ENCODE peak calls at places on chromosomes 12 and 14, in nine cellular contexts. M is SK-N-SH; T is endodermal cell; D is lung; B is upper lobe of right lung; S is CD4-positive, alpha-beta memory T cell; Q is AG04450; L is ovary; N is adrenal gland. W is an unnamed sample.

GRCh38 chr12:122886851-122887816 is 8.8 kb downstream of the VPS37B start:
- DNase-seq in N (no peak), D (no peak), M (no peak), L (no peak), Q (no peak), T (peak), B (no peak), S (no peak), W (no peak)

GRCh38 chr12:119710941-119711551 is 43.1 kb downstream of the PRKAB1 start:
- DNase-seq in L (no peak), D (peak), S (no peak), M (no peak), B (peak), T (no peak), Q (no peak), N (no peak), W (no peak)

GRCh38 chr14:103123128-103123633 is at the start of gene TNFAIP2:
- DNase-seq in Q (no peak), T (no peak), M (no peak), D (peak), S (no peak), L (peak), N (peak), B (peak), W (no peak)

GRCh38 chr14:29310757-29311156 is 544.2 kb downstream of the FOXG1 start:
- DNase-seq in M (no peak), T (no peak), Q (no peak), B (no peak), S (no peak), N (no peak), D (no peak), L (no peak), W (peak)

GRCh38 chr12:108846320-108846719 is 11.1 kb downstream of the SSH1 start:
- DNase-seq in B (no peak), Q (no peak), L (no peak), N (no peak), M (peak), D (no peak), S (no peak), T (no peak), W (no peak)

GRCh38 chr12:109927622-109928021 is 27.5 kb downstream of the TCHP start:
- DNase-seq in T (peak), M (peak), B (no peak), S (peak), Q (no peak), N (no peak), L (no peak), D (no peak), W (no peak)

GRCh38 chr14:100303179-100303578 is 3.1 kb downstream of the SLC25A29 start:
- DNase-seq in S (no peak), B (no peak), N (no peak), T (peak), M (peak), D (no peak), L (no peak), Q (no peak), W (no peak)

GRCh38 chr14:34110531-34110930 is 159.7 kb upstream of the EGLN3 start:
- DNase-seq in M (no peak), S (no peak), T (no peak), D (no peak), Q (no peak), N (no peak), L (no peak), B (no peak), W (no peak)

GRCh38 chr12:28710882-28711281 is 438.2 kb upstream of the FAR2 start:
- DNase-seq in S (no peak), B (no peak), D (no peak), N (no peak), L (no peak), T (no peak), Q (peak), M (no peak), W (peak)

GRCh38 chr12:104358353-104359003 is 54.9 kb downstream of the EID3 start:
- DNase-seq in B (peak), Q (no peak), L (peak), S (peak), D (peak), T (peak), N (peak), M (peak), W (no peak)

GRCh38 chr14:63852817-63853730 is at the start of gene SYNE2:
- DNase-seq in D (peak), Q (no peak), T (peak), S (peak), L (peak), B (peak), M (peak), N (peak), W (no peak)

GRCh38 chr14:37172024-37172869 is at the start of gene SLC25A21:
- DNase-seq in Q (peak), D (peak), M (no peak), S (no peak), N (peak), B (peak), T (peak), L (peak), W (peak)

GRCh38 chr12:76866726-76867125 is 12.1 kb downstream of the CSRP2 start:
- DNase-seq in T (peak), Q (no peak), S (no peak), B (no peak), L (no peak), M (no peak), N (no peak), D (no peak), W (peak)

GRCh38 chr12:70543444-70543843 is 93.8 kb downstream of the PTPRB start:
- DNase-seq in S (no peak), L (no peak), N (peak), M (no peak), Q (peak), T (peak), B (no peak), D (no peak), W (peak)

GRCh38 chr12:78584695-78585094 is 279.9 kb upstream of the SYT1 start:
- DNase-seq in D (no peak), N (no peak), B (no peak), S (no peak), L (no peak), T (peak), Q (no peak), M (no peak), W (no peak)

GRCh38 chr12:25692115-25693035 is 139.3 kb upstream of the LMNTD1 start:
- DNase-seq in N (peak), L (no peak), T (no peak), B (no peak), Q (no peak), S (no peak), D (no peak), M (no peak), W (peak)

GRCh38 chr12:4355843-4356327 is 23.6 kb downstream of the FGF23 start:
- DNase-seq in N (peak), S (no peak), D (no peak), T (peak), Q (no peak), M (peak), L (no peak), B (no peak), W (no peak)

GRCh38 chr14:95157987-95158712 is 821 bp upstream of the DICER1 start:
- DNase-seq in D (no peak), N (no peak), M (no peak), B (no peak), L (peak), S (no peak), Q (no peak), T (no peak), W (no peak)

GRCh38 chr14:70808023-70808401 is 1.3 kb downstream of the MAP3K9 start:
- DNase-seq in Q (no peak), T (no peak), M (peak), B (peak), N (peak), L (no peak), D (peak), S (peak), W (no peak)

GRCh38 chr12:85441025-85441424 is 161.0 kb downstream of the ALX1 start:
- DNase-seq in S (no peak), N (no peak), D (no peak), B (no peak), T (no peak), L (no peak), Q (no peak), M (no peak), W (no peak)

GRCh38 chr12:20808521-20808920 is 2.0 kb upstream of the SLCO1B3 start:
- DNase-seq in S (no peak), D (no peak), N (no peak), L (no peak), B (no peak), Q (no peak), T (no peak), M (no peak), W (no peak)

GRCh38 chr14:49875640-49876198 is 17.2 kb upstream of the ARF6 start:
- DNase-seq in D (peak), Q (no peak), S (no peak), N (no peak), T (no peak), M (no peak), L (no peak), B (no peak), W (no peak)

GRCh38 chr12:15662303-15662980 is 126.7 kb downstream of the EPS8 start:
- DNase-seq in M (no peak), L (no peak), Q (peak), D (no peak), T (no peak), B (no peak), S (no peak), N (no peak), W (peak)

GRCh38 chr12:8946733-8947132 is 2.7 kb downstream of the M6PR start:
- DNase-seq in M (no peak), D (no peak), T (no peak), Q (no peak), S (no peak), L (no peak), B (no peak), N (no peak), W (no peak)
- H3K4me3 ChIP-seq in M (no peak), D (no peak), T (no peak), Q (no peak), S (no peak), L (no peak), B (no peak), N (no peak), W (no peak)

GRCh38 chr14:90454041-90455000 is 57.5 kb downstream of the CALM1 start:
- DNase-seq in N (peak), S (no peak), M (peak), T (peak), L (peak), Q (peak), D (peak), B (peak), W (no peak)
- H3K4me3 ChIP-seq in N (no peak), S (no peak), M (peak), T (peak), L (no peak), Q (peak), D (no peak), B (peak), W (no peak)

GRCh38 chr12:6960291-6961277 is 9.4 kb downstream of the PTPN6 start:
- DNase-seq in D (no peak), S (no peak), B (peak), T (peak), L (peak), M (peak), N (peak), Q (no peak), W (no peak)

GRCh38 chr12:6963016-6963731 is 7.3 kb downstream of the PHB2 start:
- DNase-seq in T (peak), B (peak), D (peak), M (peak), S (no peak), L (peak), N (peak), Q (no peak), W (no peak)

GRCh38 chr12:6962285-6963015 is 8.0 kb downstream of the PHB2 start:
- DNase-seq in Q (no peak), M (peak), S (no peak), L (peak), B (peak), T (no peak), N (peak), D (peak), W (no peak)

GRCh38 chr12:6961278-6961694 is 9.2 kb downstream of the PHB2 start:
- DNase-seq in N (peak), S (peak), T (peak), Q (no peak), L (peak), M (peak), D (peak), B (peak), W (no peak)

DNA sequence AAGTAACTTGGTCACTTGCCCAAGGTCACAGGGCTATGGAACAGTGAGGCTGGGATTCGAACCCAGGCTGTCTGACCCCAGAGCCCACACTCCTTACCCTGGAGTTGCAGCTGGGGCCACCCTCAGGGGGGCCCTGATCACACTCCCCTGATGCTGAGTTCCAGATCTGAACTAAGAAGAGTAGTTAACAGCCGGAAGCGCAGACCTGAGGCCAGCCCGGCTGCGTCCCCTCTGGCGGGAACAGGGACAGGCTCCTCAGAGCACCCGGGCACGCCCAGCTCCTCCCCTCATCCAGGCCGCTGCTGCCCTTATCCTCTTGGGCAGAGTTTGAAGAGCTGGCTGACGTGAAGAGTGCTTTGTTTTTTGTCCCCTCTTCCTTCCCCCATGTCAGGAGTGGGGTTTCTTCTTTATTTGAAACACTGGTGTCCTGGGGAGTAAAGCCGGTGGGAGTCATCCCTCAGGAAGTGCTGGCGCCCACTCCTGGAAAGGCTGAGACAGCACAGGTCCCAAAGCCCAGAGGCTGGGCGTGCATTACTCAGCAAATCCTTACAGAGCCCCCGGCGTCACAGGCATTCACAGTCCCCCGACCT is 8.7 kb downstream of the PHB2 start:
- DNase-seq in M (peak), L (peak), Q (no peak), N (peak), T (peak), B (peak), S (peak), D (peak), W (no peak)
- H3K4me3 ChIP-seq in M (no peak), L (peak), Q (no peak), N (no peak), T (no peak), B (peak), S (peak), D (no peak), W (no peak)

DNA sequence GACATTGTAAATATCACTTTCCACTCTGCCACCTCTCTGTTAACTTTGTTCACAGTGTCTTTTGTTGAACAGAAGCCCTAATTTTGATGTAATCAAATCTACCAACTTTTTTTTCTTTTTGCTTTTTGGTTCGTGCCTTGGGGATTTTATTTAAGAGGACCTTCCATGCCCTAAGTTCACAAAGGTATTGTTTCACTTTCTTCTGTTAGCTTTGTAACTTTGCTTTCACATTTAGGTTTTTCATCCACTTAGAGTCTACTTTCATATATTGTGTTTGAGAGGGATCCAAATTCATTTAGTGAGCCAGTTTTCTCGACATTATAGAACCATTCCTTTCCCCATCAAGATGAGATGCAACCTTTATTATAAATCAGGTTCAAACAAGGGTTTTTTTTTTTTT is 275.7 kb upstream of the CRY1 start:
- DNase-seq in N (no peak), L (no peak), M (no peak), D (no peak), B (no peak), T (no peak), Q (no peak), S (no peak), W (no peak)
- H3K4me3 ChIP-seq in N (no peak), L (no peak), M (no peak), D (no peak), B (no peak), T (no peak), Q (no peak), S (peak), W (no peak)

GRCh38 chr12:42023733-42024494 is 120.8 kb downstream of the GXYLT1 start:
- DNase-seq in B (peak), T (peak), D (peak), Q (peak), L (peak), M (peak), S (peak), N (peak), W (peak)
- H3K4me3 ChIP-seq in B (peak), T (peak), D (no peak), Q (peak), L (peak), M (peak), S (peak), N (no peak), W (peak)

DNA sequence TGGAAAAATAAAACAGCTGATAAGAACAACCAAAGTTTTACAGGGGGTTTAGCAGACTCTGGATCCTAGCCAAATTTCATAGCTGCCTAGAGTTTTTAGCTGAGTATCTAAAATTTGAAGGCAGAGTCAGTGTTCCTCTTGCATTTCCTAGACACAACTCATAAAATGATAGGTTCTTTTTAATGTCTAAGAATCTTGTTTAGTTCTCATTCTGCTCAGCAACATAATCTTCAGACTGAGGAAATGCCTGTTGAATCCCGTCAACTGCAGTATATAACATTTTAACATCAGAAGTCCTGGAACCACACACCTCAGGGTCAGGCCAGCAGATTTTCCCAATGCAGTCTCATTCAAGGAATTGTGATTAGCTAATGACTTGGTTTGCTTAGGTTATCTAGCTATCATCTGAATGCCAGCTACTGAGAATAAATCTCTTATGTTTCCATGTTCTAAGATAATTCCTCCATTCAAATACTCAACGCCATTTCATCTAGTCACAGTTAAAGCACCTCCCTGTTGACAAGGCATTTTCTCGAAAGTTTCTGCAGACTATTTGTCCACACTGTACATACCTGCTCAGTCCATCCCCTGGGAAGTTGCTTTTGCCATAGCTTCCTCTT is 411.6 kb downstream of the BCAT1 start:
- DNase-seq in D (no peak), N (no peak), T (no peak), B (no peak), S (no peak), L (no peak), M (no peak), Q (no peak), W (no peak)
- H3K4me3 ChIP-seq in D (no peak), N (no peak), T (no peak), B (peak), S (no peak), L (no peak), M (no peak), Q (no peak), W (no peak)

GRCh38 chr12:3150820-3151590 is 73.8 kb downstream of the TSPAN9 start:
- DNase-seq in D (no peak), T (peak), Q (no peak), N (no peak), L (no peak), M (peak), B (no peak), S (no peak), W (no peak)
- H3K4me3 ChIP-seq in D (no peak), T (no peak), Q (no peak), N (no peak), L (no peak), M (no peak), B (no peak), S (no peak), W (no peak)

W was measured in AG09309.